ENCODE peak calls at places on chromosome 5, in six cellular contexts. E, A, H, U, G and S are unnamed samples.
A peak's percentile ranks its signal among the peaks of the same experiment; 100 is the strongest.

GRCh38 chr5:5902665-5903064 is 475.7 kb downstream of the MED10 start:
- DNase-seq in E (no peak), H (no peak), A (no peak), G (no peak), U (no peak), S (no peak)

GRCh38 chr5:74736759-74737158 is 30.2 kb downstream of the GFM2 start:
- DNase-seq in E (no peak), U (no peak), H (no peak), G (no peak), A (no peak), S (no peak)

GRCh38 chr5:143142596-143143435 is 260.7 kb downstream of the NR3C1 start:
- DNase-seq in U (no peak), H (peak; percentile 69), E (no peak), A (no peak), G (no peak), S (no peak)

GRCh38 chr5:118224546-118224945 is 763.8 kb downstream of the DTWD2 start:
- DNase-seq in G (no peak), E (no peak), A (no peak), H (peak; percentile 21), U (no peak), S (no peak)

GRCh38 chr5:100823812-100824211 is 79.3 kb downstream of the ST8SIA4 start:
- DNase-seq in U (no peak), A (no peak), H (no peak), E (no peak), G (no peak), S (no peak)

GRCh38 chr5:115963566-115963965 is 1.3 kb downstream of the LVRN start:
- DNase-seq in G (no peak), E (no peak), H (peak; percentile 39), A (no peak), U (no peak), S (no peak)

GRCh38 chr5:113601423-113601822 is 87.9 kb downstream of the YTHDC2 start:
- DNase-seq in G (no peak), A (no peak), E (no peak), U (no peak), H (no peak), S (no peak)

GRCh38 chr5:19125956-19126713 is 861.9 kb downstream of the CDH18 start:
- DNase-seq in H (no peak), E (no peak), U (no peak), A (no peak), G (peak; percentile 57), S (no peak)

GRCh38 chr5:82351754-82352145 is 73.6 kb upstream of the RPS23 start:
- DNase-seq in G (peak; percentile 85), E (no peak), U (peak; percentile 80), A (peak; percentile 12), H (peak; percentile 86), S (peak; percentile 72)

GRCh38 chr5:86968311-86968753 is 299.4 kb upstream of the RASA1 start:
- DNase-seq in E (no peak), A (no peak), H (peak; percentile 47), U (peak; percentile 26), G (peak; percentile 94), S (peak; percentile 62)